ENCODE peak calls at places on chromosome 22, in six cellular contexts. K is foreskin fibroblast, X is fibroblast of lung, J is DND-41, L is pancreas, T is kidney epithelial cell. Z is an unnamed sample.

GRCh38 chr22:27850000-27850465 is 48.5 kb upstream of the MN1 start:
- DNase-seq in K (no peak), X (no peak), J (no peak), L (no peak), T (no peak), Z (no peak)

GRCh38 chr22:37752189-37753061 is 55.3 kb upstream of the GCAT start:
- DNase-seq in K (peak; percentile 99), X (peak; percentile 97), J (no peak), L (peak; percentile 93), T (peak; percentile 63), Z (no peak)

GRCh38 chr22:17984114-17984513 is 40.2 kb downstream of the MICAL3 start:
- DNase-seq in K (no peak), X (no peak), J (no peak), L (no peak), T (no peak), Z (no peak)

GRCh38 chr22:35883028-35883620 is 145.5 kb downstream of the RBFOX2 start:
- DNase-seq in K (peak; percentile 45), X (peak; percentile 27), J (no peak), L (peak; percentile 20), T (no peak), Z (peak; percentile 17)

GRCh38 chr22:28442264-28442950 is 237.2 kb downstream of the TTC28 start:
- DNase-seq in K (peak; percentile 71), X (peak; percentile 75), J (peak; percentile 82), L (peak; percentile 86), T (peak; percentile 23), Z (peak; percentile 73)

GRCh38 chr22:27438271-27438980 is 363.1 kb downstream of the MN1 start:
- DNase-seq in K (no peak), X (peak; percentile 36), J (no peak), L (peak; percentile 51), T (no peak), Z (no peak)

GRCh38 chr22:31977141-31977781 is 32.9 kb downstream of the YWHAH start:
- DNase-seq in K (peak; percentile 26), X (peak; percentile 67), J (peak; percentile 78), L (peak; percentile 84), T (no peak), Z (peak; percentile 77)

GRCh38 chr22:43860831-43861230 is 1.5 kb downstream of the SULT4A1 start:
- DNase-seq in K (no peak), X (no peak), J (no peak), L (no peak), T (no peak), Z (no peak)

GRCh38 chr22:32737811-32738210 is 63.7 kb upstream of the TIMP3 start:
- DNase-seq in K (peak; percentile 53), X (peak; percentile 24), J (no peak), L (no peak), T (no peak), Z (no peak)

GRCh38 chr22:17260950-17261349 is 41.7 kb upstream of the ADA2 start:
- DNase-seq in K (no peak), X (no peak), J (no peak), L (peak; percentile 35), T (no peak), Z (no peak)

GRCh38 chr22:27488456-27489224 is 312.9 kb downstream of the MN1 start:
- DNase-seq in K (no peak), X (peak; percentile 7), J (no peak), L (peak; percentile 42), T (no peak), Z (no peak)

GRCh38 chr22:28798810-28799124 is 1.6 kb downstream of the XBP1 start:
- DNase-seq in K (no peak), X (no peak), J (no peak), L (no peak), T (no peak), Z (no peak)

GRCh38 chr22:36386900-36387663 is 685 bp downstream of the MYH9 start:
- DNase-seq in K (no peak), X (no peak), J (peak; percentile 54), L (peak; percentile 74), T (no peak), Z (peak; percentile 78)

GRCh38 chr22:36953239-36954080 is 40.0 kb downstream of the CSF2RB start:
- DNase-seq in K (no peak), X (no peak), J (no peak), L (no peak), T (no peak), Z (no peak)

GRCh38 chr22:22871536-22872278 is 15.9 kb upstream of the IGLL5 start:
- DNase-seq in K (no peak), X (no peak), J (no peak), L (no peak), T (no peak), Z (no peak)

GRCh38 chr22:22931557-22932270 is 44.1 kb downstream of the IGLL5 start:
- DNase-seq in K (no peak), X (no peak), J (no peak), L (no peak), T (no peak), Z (peak; percentile 92)

GRCh38 chr22:48492371-48493320 is 1335.0 kb downstream of the BRD1 start:
- DNase-seq in K (peak; percentile 54), X (peak; percentile 78), J (peak; percentile 63), L (peak; percentile 65), T (peak; percentile 10), Z (peak; percentile 59)

GRCh38 chr22:23395476-23396361 is 184.4 kb downstream of the IGLL1 start:
- DNase-seq in K (no peak), X (no peak), J (peak; percentile 24), L (no peak), T (no peak), Z (no peak)

GRCh38 chr22:43996981-43997265 is 27.2 kb upstream of the PARVB start:
- DNase-seq in K (no peak), X (no peak), J (no peak), L (no peak), T (no peak), Z (no peak)

GRCh38 chr22:24977370-24978230 is 25.1 kb downstream of the KIAA1671 start:
- DNase-seq in K (no peak), X (peak; percentile 17), J (no peak), L (peak; percentile 37), T (no peak), Z (no peak)

GRCh38 chr22:47051435-47052175 is 289.2 kb downstream of the TBC1D22A start:
- DNase-seq in K (no peak), X (no peak), J (no peak), L (no peak), T (no peak), Z (no peak)

DNA sequence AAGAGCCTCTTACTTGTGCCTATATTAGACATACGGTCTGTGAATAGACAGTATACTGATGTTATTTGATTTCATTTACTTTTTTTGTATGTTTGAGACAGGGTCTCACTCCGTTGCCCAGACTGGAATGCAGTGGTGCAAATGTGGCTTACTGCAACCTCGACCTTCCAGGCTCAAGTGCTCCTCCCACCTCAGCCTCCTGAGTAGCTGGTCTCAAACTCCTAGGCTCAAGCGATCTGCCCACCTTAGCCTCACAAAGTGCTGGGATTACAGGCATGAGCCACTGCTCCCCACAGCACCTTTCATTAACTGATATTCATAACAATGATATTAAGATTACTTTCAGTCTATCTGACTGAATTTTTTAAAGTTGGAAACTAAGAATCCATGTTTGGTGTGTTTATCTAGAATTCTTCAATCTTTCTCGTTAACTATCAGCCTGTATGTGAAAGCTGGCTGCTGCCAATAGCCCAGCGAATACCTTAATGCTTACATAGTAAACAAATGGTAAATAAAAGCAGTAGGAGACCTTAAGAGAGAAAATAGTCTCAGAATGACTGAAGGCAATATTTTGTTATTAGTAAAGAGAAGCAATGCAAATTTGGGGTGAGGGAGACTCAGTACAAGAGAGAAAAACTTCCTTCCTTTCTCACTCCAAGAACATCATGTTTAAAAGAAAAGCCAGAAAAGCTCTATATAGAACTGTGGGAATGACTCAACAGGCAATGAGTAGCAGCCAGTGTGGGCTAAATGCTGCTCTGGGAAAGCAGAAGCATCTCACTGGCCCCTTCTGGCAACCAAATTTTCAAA is 101.9 kb downstream of the MRTFA start:
- DNase-seq in K (peak; percentile 53), X (peak; percentile 67), J (peak; percentile 25), L (no peak), T (no peak), Z (peak; percentile 65)
- H3K4me3 ChIP-seq in K (no peak overlapping the region), X (peak overlapping the region; percentile 20), J (peak overlapping the region; percentile 21), L (no peak overlapping the region), T (no peak overlapping the region), Z (peak overlapping the region; percentile 77)

GRCh38 chr22:39097098-39098020 is at the start of gene APOBEC3H:
- DNase-seq in K (no peak), X (no peak), J (peak; percentile 63), L (no peak), T (no peak), Z (peak; percentile 94)
- H3K4me3 ChIP-seq in K (no peak within 1 kb of the TSS), X (no peak within 1 kb of the TSS), J (no peak within 1 kb of the TSS), L (no peak within 1 kb of the TSS), T (no peak within 1 kb of the TSS), Z (peak within 1 kb of the TSS; percentile 82)

GRCh38 chr22:41308544-41308947 is 7.2 kb downstream of the ZC3H7B start:
- DNase-seq in K (no peak), X (no peak), J (no peak), L (no peak), T (no peak), Z (no peak)

GRCh38 chr22:41305646-41306045 is 4.3 kb downstream of the ZC3H7B start:
- DNase-seq in K (peak; percentile 78), X (peak; percentile 27), J (no peak), L (no peak), T (peak; percentile 61), Z (no peak)

GRCh38 chr22:41310336-41310735 is 9.0 kb downstream of the ZC3H7B start:
- DNase-seq in K (no peak), X (no peak), J (no peak), L (no peak), T (no peak), Z (no peak)

GRCh38 chr22:41311487-41311886 is 10.2 kb downstream of the ZC3H7B start:
- DNase-seq in K (no peak), X (no peak), J (no peak), L (no peak), T (no peak), Z (no peak)

DNA sequence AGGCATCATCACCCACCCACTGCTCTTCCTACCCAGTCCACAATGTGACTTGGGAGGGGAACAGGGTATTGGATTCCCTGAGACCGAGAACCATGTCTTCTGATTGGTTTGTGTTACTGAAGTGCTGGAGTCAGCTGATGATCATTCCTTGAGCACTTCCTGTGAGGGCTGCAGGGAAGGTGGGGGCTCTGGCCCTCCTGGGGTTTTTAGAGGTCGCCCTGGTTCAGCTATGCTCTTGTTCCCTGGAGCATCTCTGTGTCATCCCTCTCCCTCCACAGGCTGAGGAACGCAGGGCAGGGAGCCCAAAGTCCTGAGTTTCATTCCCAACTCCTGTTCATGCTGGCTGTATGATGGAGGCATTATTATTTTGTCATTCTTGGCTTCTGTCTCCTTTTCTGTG is 6.7 kb downstream of the ZC3H7B start:
- DNase-seq in K (peak; percentile 34), X (no peak), J (no peak), L (no peak), T (no peak), Z (no peak)
- H3K4me3 ChIP-seq in K (no peak overlapping the region), X (no peak overlapping the region), J (no peak overlapping the region), L (no peak overlapping the region), T (no peak overlapping the region), Z (no peak overlapping the region)

DNA sequence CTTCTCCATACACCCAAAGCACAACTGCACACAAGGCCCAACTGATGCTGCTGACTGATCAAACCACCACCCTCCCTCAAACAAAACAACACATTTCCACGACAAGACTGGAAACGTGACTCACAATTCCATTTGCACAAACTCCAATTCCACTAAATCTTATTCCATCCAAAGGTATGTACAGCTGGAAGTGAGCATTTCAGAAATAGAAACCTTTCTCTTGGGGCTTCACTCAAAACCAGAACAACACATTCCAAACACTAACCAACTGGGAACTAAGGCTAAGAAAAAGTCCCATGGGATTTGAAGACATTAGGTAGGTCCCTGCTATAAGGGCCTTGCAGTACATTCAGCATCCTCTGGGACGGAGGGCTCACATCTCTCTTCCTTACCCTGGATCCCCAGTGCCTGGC is 19.6 kb downstream of the MORC2 start:
- DNase-seq in K (peak; percentile 32), X (no peak), J (no peak), L (no peak), T (no peak), Z (no peak)
- H3K4me3 ChIP-seq in K (no peak overlapping the region), X (no peak overlapping the region), J (no peak overlapping the region), L (no peak overlapping the region), T (no peak overlapping the region), Z (no peak overlapping the region)

GRCh38 chr22:50059185-50059880 is 1.2 kb upstream of the TTLL8 start:
- DNase-seq in K (peak; percentile 20), X (peak; percentile 58), J (no peak), L (no peak), T (no peak), Z (no peak)
- H3K4me3 ChIP-seq in K (no peak overlapping the region), X (no peak overlapping the region), J (no peak overlapping the region), L (no peak overlapping the region), T (no peak overlapping the region), Z (no peak overlapping the region)

Z was measured in GM12865.